ENCODE peak calls at places on chromosomes 11 and 22, in eight cellular contexts. E, I, C, Y, X, Z, R and H are unnamed samples.

GRCh38 chr11:72381584-72382090 is 52.7 kb downstream of the CLPB start:
- DNase-seq in E (no peak), I (no peak), C (no peak), Y (no peak), X (no peak), Z (no peak), R (no peak), H (no peak)

GRCh38 chr22:42811510-42811909 is 45.6 kb downstream of the ARFGAP3 start:
- DNase-seq in E (no peak), I (no peak), C (no peak), Y (no peak), X (no peak), Z (no peak), R (no peak), H (peak; percentile 68)

GRCh38 chr11:115645631-115646271 is 141.5 kb upstream of the CADM1 start:
- DNase-seq in E (peak; percentile 31), I (no peak), C (no peak), Y (no peak), X (no peak), Z (peak; percentile 47), R (peak; percentile 52), H (peak; percentile 87)

GRCh38 chr11:113176971-113177370 is 137.4 kb upstream of the TTC12 start:
- DNase-seq in E (no peak), I (no peak), C (no peak), Y (peak; percentile 24), X (no peak), Z (no peak), R (no peak), H (no peak)

GRCh38 chr11:57464343-57465181 is 4.2 kb downstream of the RTN4RL2 start:
- DNase-seq in E (no peak), I (no peak), C (no peak), Y (no peak), X (no peak), Z (no peak), R (no peak), H (no peak)

GRCh38 chr11:116589402-116589801 is 183.4 kb downstream of the BUD13 start:
- DNase-seq in E (no peak), I (no peak), C (no peak), Y (no peak), X (no peak), Z (no peak), R (no peak), H (no peak)

GRCh38 chr22:43467171-43467570 is 55.4 kb downstream of the MPPED1 start:
- DNase-seq in E (peak; percentile 12), I (peak; percentile 31), C (no peak), Y (no peak), X (no peak), Z (no peak), R (peak; percentile 60), H (no peak)

GRCh38 chr11:12127206-12127898 is 17.0 kb downstream of the MICAL2 start:
- DNase-seq in E (no peak), I (no peak), C (no peak), Y (no peak), X (no peak), Z (no peak), R (no peak), H (no peak)

GRCh38 chr22:42433754-42434153 is 1.6 kb upstream of the NFAM1 start:
- DNase-seq in E (no peak), I (no peak), C (peak; percentile 82), Y (peak; percentile 16), X (no peak), Z (no peak), R (no peak), H (peak; percentile 39)

GRCh38 chr11:79493555-79494171 is 52.8 kb upstream of the TENM4 start:
- DNase-seq in E (peak; percentile 59), I (peak; percentile 79), C (peak; percentile 77), Y (peak; percentile 76), X (no peak), Z (peak; percentile 90), R (peak; percentile 77), H (peak; percentile 58)

GRCh38 chr11:123408619-123409455 is 21.2 kb upstream of the GRAMD1B start:
- DNase-seq in E (no peak), I (no peak), C (peak; percentile 6), Y (no peak), X (no peak), Z (no peak), R (no peak), H (no peak)

GRCh38 chr11:120953230-120953558 is 70.7 kb upstream of the TBCEL start:
- DNase-seq in E (no peak), I (no peak), C (no peak), Y (no peak), X (no peak), Z (no peak), R (no peak), H (no peak)

GRCh38 chr11:1744137-1744878 is 6.1 kb downstream of the IFITM10 start:
- DNase-seq in E (peak; percentile 46), I (peak; percentile 71), C (no peak), Y (no peak), X (no peak), Z (no peak), R (peak; percentile 86), H (no peak)

GRCh38 chr11:69342588-69343330 is 48.8 kb downstream of the MYEOV start:
- DNase-seq in E (no peak), I (no peak), C (no peak), Y (no peak), X (no peak), Z (no peak), R (peak; percentile 24), H (no peak)

GRCh38 chr11:117713676-117714075 is 83.3 kb downstream of the DSCAML1 start:
- DNase-seq in E (no peak), I (no peak), C (no peak), Y (no peak), X (no peak), Z (no peak), R (no peak), H (peak; percentile 67)

GRCh38 chr22:49365910-49366309 is 461.8 kb downstream of the BRD1 start:
- DNase-seq in E (no peak), I (no peak), C (peak; percentile 95), Y (no peak), X (no peak), Z (no peak), R (no peak), H (peak; percentile 91)

GRCh38 chr22:40463017-40463631 is 92.7 kb downstream of the SGSM3 start:
- DNase-seq in E (peak; percentile 7), I (no peak), C (no peak), Y (no peak), X (peak; percentile 13), Z (no peak), R (no peak), H (no peak)

GRCh38 chr11:72423840-72424239 is 10.5 kb downstream of the CLPB start:
- DNase-seq in E (no peak), I (no peak), C (no peak), Y (no peak), X (no peak), Z (no peak), R (no peak), H (no peak)

GRCh38 chr11:43922295-43922648 is 20.2 kb upstream of the C11orf96 start:
- DNase-seq in E (no peak), I (no peak), C (no peak), Y (no peak), X (no peak), Z (no peak), R (no peak), H (peak; percentile 53)